ENCODE peak calls at places on chromosomes 7 and 10, in six cellular contexts. N is upper lobe of right lung, P is uterus, U is psoas muscle, Q is IMR-90, W is dorsolateral prefrontal cortex. F is an unnamed sample.

GRCh38 chr10:4051011-4051407 is 266.0 kb upstream of the KLF6 start:
- DNase-seq in U (no peak), W (no peak), N (no peak), P (peak), Q (peak), F (no peak)

GRCh38 chr7:107643407-107643806 is 17.2 kb upstream of the SLC26A4 start:
- DNase-seq in Q (peak), P (no peak), U (no peak), N (no peak), W (no peak), F (no peak)

GRCh38 chr7:87116315-87116714 is 35.9 kb upstream of the DMTF1 start:
- DNase-seq in W (no peak), U (no peak), N (no peak), Q (no peak), P (no peak), F (no peak)

GRCh38 chr7:67462781-67463191 is 466.2 kb downstream of the TYW1 start:
- DNase-seq in P (peak), W (peak), U (no peak), N (peak), Q (no peak), F (no peak)

GRCh38 chr10:34061846-34062245 is 727.4 kb upstream of the NRP1 start:
- DNase-seq in U (no peak), N (no peak), W (no peak), P (no peak), Q (no peak), F (no peak)

GRCh38 chr10:66180651-66181318 is 745.1 kb upstream of the LRRTM3 start:
- DNase-seq in U (no peak), N (no peak), W (no peak), P (no peak), Q (peak), F (no peak)

GRCh38 chr10:35194906-35195305 is 68.3 kb downstream of the CREM start:
- DNase-seq in W (no peak), N (no peak), P (no peak), U (no peak), Q (peak), F (no peak)

GRCh38 chr10:72425133-72425532 is 70.4 kb upstream of the DNAJB12 start:
- DNase-seq in Q (no peak), W (peak), N (no peak), U (no peak), P (no peak), F (no peak)

GRCh38 chr10:49388161-49388560 is 7.7 kb downstream of the DRGX start:
- DNase-seq in U (no peak), W (no peak), N (no peak), P (no peak), Q (no peak), F (no peak)

GRCh38 chr10:26214538-26215461 is 1.8 kb upstream of the GAD2 start:
- DNase-seq in U (no peak), W (no peak), P (no peak), N (no peak), Q (no peak), F (no peak)

GRCh38 chr7:36387437-36388345 is 2.0 kb upstream of the ANLN start:
- DNase-seq in N (no peak), P (no peak), W (no peak), Q (no peak), U (no peak), F (no peak)

GRCh38 chr7:65287023-65287422 is 86.6 kb upstream of the ZNF92 start:
- DNase-seq in W (no peak), U (no peak), N (no peak), Q (no peak), P (no peak), F (no peak)

GRCh38 chr7:3158501-3158900 is 114.8 kb upstream of the CARD11 start:
- DNase-seq in P (no peak), W (no peak), U (no peak), N (no peak), Q (no peak), F (no peak)

GRCh38 chr10:86644412-86645110 is 9.8 kb upstream of the OPN4 start:
- DNase-seq in P (no peak), W (no peak), U (no peak), Q (peak), N (no peak), F (no peak)

GRCh38 chr7:46290374-46291061 is 369.4 kb upstream of the IGFBP3 start:
- DNase-seq in P (no peak), W (no peak), Q (no peak), N (no peak), U (no peak), F (no peak)

GRCh38 chr7:94324380-94325120 is 70.1 kb upstream of the COL1A2 start:
- DNase-seq in W (no peak), P (no peak), N (no peak), U (no peak), Q (peak), F (no peak)

GRCh38 chr7:1591876-1592275 is 22.0 kb upstream of the PSMG3 start:
- DNase-seq in Q (no peak), N (no peak), U (no peak), P (no peak), W (no peak), F (no peak)

GRCh38 chr10:4352566-4352961 is 473.4 kb upstream of the AKR1E2 start:
- DNase-seq in W (no peak), P (peak), N (no peak), U (peak), Q (no peak), F (no peak)

GRCh38 chr7:36777062-36777461 is 52.8 kb upstream of the AOAH start:
- DNase-seq in U (no peak), P (no peak), N (no peak), W (no peak), Q (no peak), F (no peak)

GRCh38 chr10:61337741-61338140 is 115.4 kb downstream of the TMEM26 start:
- DNase-seq in N (no peak), Q (no peak), W (no peak), U (no peak), P (no peak), F (no peak)

GRCh38 chr10:16009736-16010259 is 149.5 kb upstream of the MINDY3 start:
- DNase-seq in Q (no peak), W (no peak), U (no peak), N (no peak), P (no peak), F (no peak)

GRCh38 chr7:155785536-155785935 is 26.7 kb downstream of the SHH start:
- DNase-seq in W (no peak), Q (peak), N (no peak), U (no peak), P (no peak), F (no peak)

GRCh38 chr10:42976353-42977031 is 100.4 kb upstream of the RET start:
- DNase-seq in Q (no peak), U (peak), W (peak), P (no peak), N (no peak), F (no peak)

GRCh38 chr7:75948179-75948578 is 33.2 kb downstream of the POR start:
- DNase-seq in Q (no peak), P (no peak), N (no peak), U (no peak), W (no peak), F (no peak)

GRCh38 chr10:55232553-55232952 is 431.5 kb upstream of the PCDH15 start:
- DNase-seq in W (no peak), N (no peak), U (no peak), P (no peak), Q (no peak), F (no peak)

GRCh38 chr10:55233505-55233904 is 432.5 kb upstream of the PCDH15 start:
- DNase-seq in Q (no peak), N (no peak), U (no peak), W (no peak), P (no peak), F (no peak)

GRCh38 chr10:55237462-55237861 is 436.4 kb upstream of the PCDH15 start:
- DNase-seq in Q (no peak), P (no peak), N (no peak), U (no peak), W (no peak), F (no peak)

GRCh38 chr10:55233090-55233489 is 432.1 kb upstream of the PCDH15 start:
- DNase-seq in Q (no peak), P (no peak), N (no peak), U (no peak), W (no peak), F (no peak)
- TF ChIP-seq CTCF in Q (no peak), P (no peak), N (no peak), U (no peak), W (no peak), F (no peak)

DNA sequence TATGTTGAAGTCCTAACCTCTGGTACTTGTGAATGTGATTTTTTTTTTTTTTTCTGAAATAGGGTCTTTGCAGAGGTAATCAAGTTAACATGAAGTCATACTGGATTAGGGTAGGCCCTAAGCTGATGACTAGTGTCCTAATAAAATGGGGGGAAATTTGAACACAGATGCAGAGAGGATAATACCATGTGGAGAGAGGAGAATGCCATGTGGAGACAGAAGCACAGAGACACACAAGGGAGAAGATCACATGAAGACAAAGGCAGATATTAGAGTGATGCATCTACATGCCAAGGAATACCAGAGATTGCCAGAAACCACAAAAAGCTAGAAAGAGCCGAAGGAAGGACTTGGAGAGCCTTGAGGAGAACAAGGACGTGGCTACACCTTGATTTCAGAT is 28.5 kb upstream of the ARMC3 start:
- DNase-seq in P (no peak), W (no peak), Q (no peak), N (no peak), U (no peak), F (no peak)
- H3K27ac ChIP-seq in P (no peak), W (no peak), Q (no peak), N (no peak), U (no peak), F (no peak)

GRCh38 chr10:113558336-113558735 is 5.5 kb downstream of the HABP2 start:
- DNase-seq in U (no peak), Q (no peak), P (no peak), W (no peak), N (no peak), F (no peak)
- TF ChIP-seq CTCF in U (no peak), Q (no peak), P (no peak), W (no peak), N (no peak), F (no peak)

GRCh38 chr7:97117035-97117371 is 495 bp upstream of the SDHAF3 start:
- DNase-seq in U (no peak), W (no peak), P (no peak), Q (no peak), N (no peak), F (no peak)
- H3K27ac ChIP-seq in U (peak), W (peak), P (peak), Q (peak), N (peak), F (peak)

GRCh38 chr10:118046491-118047362 is at the start of gene RAB11FIP2:
- DNase-seq in W (peak), N (peak), Q (peak), U (peak), P (peak), F (peak)

GRCh38 chr10:118045154-118045841 is 1.4 kb downstream of the RAB11FIP2 start:
- DNase-seq in P (no peak), Q (no peak), W (no peak), N (no peak), U (no peak), F (no peak)

GRCh38 chr10:118042827-118043242 is 3.9 kb downstream of the RAB11FIP2 start:
- DNase-seq in N (no peak), Q (no peak), W (no peak), P (no peak), U (no peak), F (no peak)

GRCh38 chr10:118047363-118047719 is 600 bp upstream of the RAB11FIP2 start:
- DNase-seq in U (peak), N (peak), P (peak), W (no peak), Q (no peak), F (no peak)

GRCh38 chr10:118045842-118046490 is 775 bp downstream of the RAB11FIP2 start:
- DNase-seq in N (no peak), Q (peak), U (peak), W (peak), P (peak), F (peak)
- TF ChIP-seq CTCF in N (peak), Q (no peak), U (no peak), W (no peak), P (no peak), F (no peak)

F was measured in CD8-positive, alpha-beta T cell.